ENCODE peak calls at places on chromosomes 16 and 17, in five cellular contexts. Q is activated T-cell treated with anti-CD3 and anti-CD28 coated beads, Interleukin-2, amount 50 U/mL, for 1 hour; B is effector memory CD4-positive, alpha-beta T cell; U is GM23338; P is NCI-H1092 treated with DMSO at 0.1 percent for 48 hours. G is an unnamed sample.

GRCh38 chr17:47785538-47786123 is 36.0 kb downstream of the OSBPL7 start:
- DNase-seq in U (peak; percentile 74), Q (no peak), P (no peak), B (no peak), G (no peak)

GRCh38 chr16:30183236-30183960 is at the start of gene CORO1A:
- DNase-seq in U (peak; percentile 92), B (peak; percentile 77), Q (peak; percentile 87), P (peak; percentile 80), G (peak; percentile 82)

GRCh38 chr16:23508589-23509440 is 1.5 kb downstream of the GGA2 start:
- DNase-seq in P (peak; percentile 2), Q (peak; percentile 21), U (peak; percentile 69), B (no peak), G (no peak)

GRCh38 chr16:64172191-64172590 is 949.7 kb downstream of the CDH11 start:
- DNase-seq in Q (no peak), P (no peak), B (no peak), U (no peak), G (no peak)

GRCh38 chr16:8660841-8661301 is 13.5 kb upstream of the ABAT start:
- DNase-seq in U (peak; percentile 94), B (no peak), Q (peak; percentile 44), P (peak; percentile 71), G (peak; percentile 89)

GRCh38 chr16:86059253-86060171 is 160.6 kb downstream of the IRF8 start:
- DNase-seq in Q (no peak), U (no peak), B (no peak), P (no peak), G (no peak)

GRCh38 chr16:58338205-58338604 is 43.4 kb upstream of the PRSS54 start:
- DNase-seq in U (no peak), B (no peak), P (no peak), Q (no peak), G (no peak)

GRCh38 chr16:2023098-2023925 is 3.4 kb upstream of the NHERF2 start:
- DNase-seq in B (peak; percentile 90), Q (peak; percentile 99), P (peak; percentile 76), U (peak; percentile 89), G (peak; percentile 92)

GRCh38 chr17:65100316-65101140 is 36.6 kb upstream of the RGS9 start:
- DNase-seq in U (peak; percentile 87), Q (peak; percentile 87), P (peak; percentile 74), B (peak; percentile 79), G (peak; percentile 88)

GRCh38 chr17:29358421-29358820 is 31.7 kb upstream of the TAOK1 start:
- DNase-seq in Q (no peak), P (no peak), U (no peak), B (no peak), G (no peak)

G was measured in NCI-H146.